ENCODE peak calls at places on chromosomes 12 and 14, in ten cellular contexts. X, A, R, U, P, Q, B, S, K and G are unnamed samples.

GRCh38 chr12:43540474-43540873 is 11.5 kb downstream of the ADAMTS20 start:
- DNase-seq in X (no peak), A (no peak), R (no peak), U (no peak), P (no peak), Q (no peak), B (no peak), S (no peak), K (no peak), G (no peak)

GRCh38 chr12:38771871-38772270 is 133.5 kb downstream of the CPNE8 start:
- DNase-seq in X (no peak), A (no peak), R (no peak), U (no peak), P (no peak), Q (no peak), B (no peak), S (no peak), K (peak; percentile 3), G (no peak)

GRCh38 chr14:68819260-68819691 is 26.4 kb upstream of the ZFP36L1 start:
- DNase-seq in X (peak; percentile 90), A (no peak), R (peak; percentile 59), U (peak; percentile 18), P (peak; percentile 59), Q (no peak), B (no peak), S (peak; percentile 76), K (no peak), G (no peak)

GRCh38 chr12:53674977-53675700 is 744 bp downstream of the ATP5MC2 start:
- DNase-seq in X (peak; percentile 43), A (no peak), R (no peak), U (no peak), P (no peak), Q (no peak), B (no peak), S (no peak), K (no peak), G (peak; percentile 17)

GRCh38 chr14:75724414-75725204 is 63.6 kb downstream of the TTLL5 start:
- DNase-seq in X (peak; percentile 29), A (no peak), R (no peak), U (no peak), P (no peak), Q (no peak), B (no peak), S (no peak), K (no peak), G (no peak)

GRCh38 chr14:97218713-97219355 is 421.7 kb downstream of the VRK1 start:
- DNase-seq in X (no peak), A (peak; percentile 2), R (no peak), U (no peak), P (peak; percentile 68), Q (no peak), B (no peak), S (no peak), K (peak; percentile 8), G (no peak)

GRCh38 chr12:113819495-113819894 is 146.6 kb downstream of the RBM19 start:
- DNase-seq in X (no peak), A (no peak), R (no peak), U (no peak), P (no peak), Q (no peak), B (no peak), S (no peak), K (no peak), G (no peak)

GRCh38 chr14:104048758-104049496 is 36.6 kb upstream of the ASPG start:
- DNase-seq in X (peak; percentile 89), A (no peak), R (no peak), U (peak; percentile 28), P (no peak), Q (no peak), B (no peak), S (no peak), K (no peak), G (no peak)

GRCh38 chr12:8687846-8688601 is 9.8 kb upstream of the RIMKLB start:
- DNase-seq in X (peak; percentile 84), A (no peak), R (peak; percentile 29), U (peak; percentile 62), P (no peak), Q (peak; percentile 32), B (peak; percentile 20), S (peak; percentile 52), K (peak; percentile 63), G (no peak)

DNA sequence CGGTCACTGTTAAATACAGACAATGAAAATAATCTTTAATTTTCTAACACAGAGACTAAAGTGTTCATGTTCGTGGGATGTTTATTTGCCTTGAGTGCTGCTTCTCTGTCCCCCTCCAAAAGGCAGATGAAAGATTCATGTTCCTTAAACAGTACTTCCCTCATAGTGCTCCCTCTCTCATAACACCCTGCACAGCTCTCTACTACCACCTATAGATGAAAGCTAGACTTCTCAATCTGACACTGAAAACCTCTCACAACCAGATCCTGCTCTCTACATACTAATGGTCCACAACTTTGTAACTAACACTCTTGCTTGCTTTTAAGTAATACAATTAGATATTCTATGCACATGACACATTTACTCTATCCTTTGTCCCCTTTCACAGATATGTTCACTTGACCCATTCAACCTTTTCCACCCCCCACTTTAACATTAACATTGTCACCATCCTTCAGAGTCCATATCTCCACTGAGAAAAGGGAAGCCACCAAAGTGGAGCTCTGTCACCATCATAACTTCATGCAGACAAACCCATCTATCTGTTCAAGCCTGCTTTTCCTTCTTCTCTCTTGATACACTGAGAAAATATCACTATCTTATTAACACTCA is 266.4 kb upstream of the USP15 start:
- DNase-seq in X (peak; percentile 21), A (no peak), R (no peak), U (peak; percentile 0), P (no peak), Q (no peak), B (no peak), S (no peak), K (peak; percentile 60), G (no peak)
- TF ChIP-seq CTCF in X (peak; percentile 69), A (peak; percentile 40), R (peak; percentile 24), U (peak; percentile 76), P (peak; percentile 55), Q (peak; percentile 20), B (peak; percentile 23), S (no peak), K (peak; percentile 79), G (no peak)

GRCh38 chr14:100054553-100055075 is 10.6 kb upstream of the EVL start:
- DNase-seq in X (no peak), A (no peak), R (no peak), U (no peak), P (no peak), Q (no peak), B (no peak), S (no peak), K (no peak), G (no peak)

GRCh38 chr14:100056431-100056830 is 8.8 kb upstream of the EVL start:
- DNase-seq in X (no peak), A (no peak), R (no peak), U (no peak), P (no peak), Q (no peak), B (no peak), S (no peak), K (no peak), G (no peak)

GRCh38 chr14:100058777-100059432 is 6.3 kb upstream of the EVL start:
- DNase-seq in X (no peak), A (no peak), R (no peak), U (no peak), P (no peak), Q (no peak), B (no peak), S (no peak), K (no peak), G (no peak)

GRCh38 chr14:100059433-100059781 is 5.8 kb upstream of the EVL start:
- DNase-seq in X (no peak), A (no peak), R (no peak), U (no peak), P (no peak), Q (no peak), B (no peak), S (no peak), K (no peak), G (no peak)

GRCh38 chr14:100056964-100057817 is 8.0 kb upstream of the EVL start:
- DNase-seq in X (peak; percentile 58), A (no peak), R (no peak), U (no peak), P (no peak), Q (no peak), B (no peak), S (no peak), K (peak; percentile 66), G (no peak)
- TF ChIP-seq CTCF in X (peak; percentile 38), A (peak; percentile 81), R (no peak), U (no peak), P (no peak), Q (peak; percentile 30), B (no peak), S (peak; percentile 11), K (peak; percentile 23), G (no peak)

GRCh38 chr14:100709956-100710284 is 16.8 kb upstream of the DLK1 start:
- DNase-seq in X (no peak), A (no peak), R (no peak), U (no peak), P (no peak), Q (no peak), B (no peak), S (no peak), K (no peak), G (no peak)

GRCh38 chr14:100711117-100711462 is 15.6 kb upstream of the DLK1 start:
- DNase-seq in X (no peak), A (no peak), R (no peak), U (no peak), P (no peak), Q (no peak), B (peak; percentile 87), S (peak; percentile 88), K (no peak), G (no peak)

GRCh38 chr14:100708349-100709217 is 18.1 kb upstream of the DLK1 start:
- DNase-seq in X (peak; percentile 41), A (no peak), R (peak; percentile 56), U (no peak), P (peak; percentile 87), Q (no peak), B (peak; percentile 93), S (peak; percentile 98), K (no peak), G (peak; percentile 74)

GRCh38 chr14:100710391-100711116 is 16.1 kb upstream of the DLK1 start:
- DNase-seq in X (no peak), A (no peak), R (no peak), U (no peak), P (no peak), Q (no peak), B (no peak), S (no peak), K (peak; percentile 46), G (no peak)

GRCh38 chr14:100709252-100709955 is 17.3 kb upstream of the DLK1 start:
- DNase-seq in X (peak; percentile 30), A (no peak), R (no peak), U (peak; percentile 33), P (peak; percentile 67), Q (no peak), B (no peak), S (peak; percentile 82), K (no peak), G (peak; percentile 48)
- TF ChIP-seq CTCF in X (peak; percentile 32), A (peak; percentile 56), R (peak; percentile 61), U (peak; percentile 49), P (peak; percentile 58), Q (peak; percentile 31), B (no peak), S (peak; percentile 29), K (no peak), G (no peak)

DNA sequence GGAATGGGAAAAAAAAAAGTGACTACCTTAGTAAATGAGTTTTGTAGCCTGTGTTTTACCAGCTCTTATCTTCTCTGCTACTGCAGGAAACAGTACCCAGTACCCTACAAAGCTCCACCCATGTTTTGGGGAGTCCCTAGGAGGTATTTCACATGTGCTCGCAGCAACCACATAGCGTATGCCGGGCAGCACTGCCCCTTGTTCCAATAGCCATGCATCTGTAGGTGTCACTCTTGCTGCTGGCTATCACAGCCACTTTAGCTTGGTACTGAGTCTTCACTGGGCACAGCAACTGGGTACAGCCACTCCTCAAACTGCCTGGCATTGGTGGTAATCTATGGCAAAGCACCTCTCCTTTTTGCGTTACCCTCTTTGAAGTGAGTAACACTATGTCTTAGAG is 2.0 kb upstream of the MDM1 start:
- DNase-seq in X (no peak), A (no peak), R (peak; percentile 36), U (no peak), P (no peak), Q (no peak), B (no peak), S (no peak), K (peak; percentile 70), G (peak; percentile 27)
- TF ChIP-seq CTCF in X (no peak), A (no peak), R (no peak), U (no peak), P (no peak), Q (no peak), B (no peak), S (no peak), K (peak; percentile 55), G (no peak)